ENCODE peak calls at places on chromosomes 13 and 19, in ten cellular contexts. One of them, this sample, is unnamed.

GRCh38 chr13:28140433-28141125 is 2.2 kb downstream of the PAN3 start:
- DNase-seq in psoas muscle: no peak
- DNase-seq in left lung: no peak
- DNase-seq in thoracic aorta: no peak
- DNase-seq in endothelial cell of umbilical vein: peak
- DNase-seq in GM12865: no peak
- DNase-seq in lower leg skin: no peak
- DNase-seq in B cell: no peak
- DNase-seq in fibroblast of the aortic adventitia: no peak
- DNase-seq in astrocyte: no peak
- DNase-seq in this sample: no peak

GRCh38 chr19:8518536-8518935 is 4.6 kb upstream of the ZNF414 start:
- DNase-seq in thoracic aorta: no peak
- DNase-seq in astrocyte: no peak
- DNase-seq in fibroblast of the aortic adventitia: no peak
- DNase-seq in left lung: no peak
- DNase-seq in psoas muscle: no peak
- DNase-seq in B cell: no peak
- DNase-seq in lower leg skin: no peak
- DNase-seq in endothelial cell of umbilical vein: no peak
- DNase-seq in GM12865: no peak
- DNase-seq in this sample: no peak

GRCh38 chr19:14081797-14082674 is 3.5 kb downstream of the C19orf67 start:
- DNase-seq in fibroblast of the aortic adventitia: no peak
- DNase-seq in GM12865: peak
- DNase-seq in endothelial cell of umbilical vein: no peak
- DNase-seq in psoas muscle: peak
- DNase-seq in left lung: peak
- DNase-seq in astrocyte: peak
- DNase-seq in thoracic aorta: no peak
- DNase-seq in lower leg skin: no peak
- DNase-seq in B cell: peak
- DNase-seq in this sample: no peak

GRCh38 chr19:51712461-51713081 is 11.2 kb downstream of the HAS1 start:
- DNase-seq in fibroblast of the aortic adventitia: peak
- DNase-seq in astrocyte: no peak
- DNase-seq in B cell: no peak
- DNase-seq in thoracic aorta: no peak
- DNase-seq in psoas muscle: no peak
- DNase-seq in lower leg skin: no peak
- DNase-seq in GM12865: peak
- DNase-seq in endothelial cell of umbilical vein: no peak
- DNase-seq in left lung: no peak
- DNase-seq in this sample: no peak

GRCh38 chr13:88345171-88345847 is 674.1 kb downstream of the SLITRK5 start:
- DNase-seq in lower leg skin: no peak
- DNase-seq in left lung: peak
- DNase-seq in astrocyte: no peak
- DNase-seq in thoracic aorta: no peak
- DNase-seq in GM12865: no peak
- DNase-seq in fibroblast of the aortic adventitia: no peak
- DNase-seq in psoas muscle: peak
- DNase-seq in endothelial cell of umbilical vein: no peak
- DNase-seq in B cell: no peak
- DNase-seq in this sample: no peak

GRCh38 chr13:38518328-38518727 is 168.5 kb upstream of the FREM2 start:
- DNase-seq in astrocyte: no peak
- DNase-seq in GM12865: peak
- DNase-seq in psoas muscle: no peak
- DNase-seq in lower leg skin: no peak
- DNase-seq in left lung: no peak
- DNase-seq in fibroblast of the aortic adventitia: no peak
- DNase-seq in endothelial cell of umbilical vein: no peak
- DNase-seq in B cell: no peak
- DNase-seq in thoracic aorta: no peak
- DNase-seq in this sample: no peak

GRCh38 chr19:32653626-32653968 is 21.4 kb downstream of the ANKRD27 start:
- DNase-seq in endothelial cell of umbilical vein: no peak
- DNase-seq in B cell: no peak
- DNase-seq in astrocyte: no peak
- DNase-seq in fibroblast of the aortic adventitia: no peak
- DNase-seq in lower leg skin: no peak
- DNase-seq in thoracic aorta: no peak
- DNase-seq in psoas muscle: no peak
- DNase-seq in left lung: no peak
- DNase-seq in GM12865: no peak
- DNase-seq in this sample: no peak

GRCh38 chr19:49887037-49887652 is 9.5 kb downstream of the IL4I1 start:
- DNase-seq in GM12865: no peak
- DNase-seq in left lung: no peak
- DNase-seq in lower leg skin: no peak
- DNase-seq in fibroblast of the aortic adventitia: no peak
- DNase-seq in astrocyte: no peak
- DNase-seq in psoas muscle: no peak
- DNase-seq in thoracic aorta: no peak
- DNase-seq in B cell: no peak
- DNase-seq in endothelial cell of umbilical vein: no peak
- DNase-seq in this sample: no peak

GRCh38 chr13:46679369-46680180 is 117.4 kb downstream of the ESD start:
- DNase-seq in left lung: no peak
- DNase-seq in fibroblast of the aortic adventitia: peak
- DNase-seq in astrocyte: no peak
- DNase-seq in thoracic aorta: no peak
- DNase-seq in endothelial cell of umbilical vein: no peak
- DNase-seq in B cell: peak
- DNase-seq in GM12865: peak
- DNase-seq in psoas muscle: no peak
- DNase-seq in lower leg skin: no peak
- DNase-seq in this sample: no peak

GRCh38 chr13:113882716-113883115 is 18.8 kb upstream of the GAS6 start:
- DNase-seq in left lung: peak
- DNase-seq in fibroblast of the aortic adventitia: no peak
- DNase-seq in B cell: no peak
- DNase-seq in GM12865: no peak
- DNase-seq in endothelial cell of umbilical vein: no peak
- DNase-seq in astrocyte: no peak
- DNase-seq in lower leg skin: no peak
- DNase-seq in thoracic aorta: no peak
- DNase-seq in psoas muscle: no peak
- DNase-seq in this sample: peak

GRCh38 chr13:113855012-113855921 is 8.6 kb downstream of the GAS6 start:
- DNase-seq in astrocyte: no peak
- DNase-seq in psoas muscle: peak
- DNase-seq in endothelial cell of umbilical vein: no peak
- DNase-seq in GM12865: no peak
- DNase-seq in fibroblast of the aortic adventitia: no peak
- DNase-seq in thoracic aorta: no peak
- DNase-seq in lower leg skin: peak
- DNase-seq in B cell: no peak
- DNase-seq in left lung: no peak
- DNase-seq in this sample: no peak

GRCh38 chr13:44618326-44618725 is 42.2 kb upstream of the TSC22D1 start:
- DNase-seq in B cell: no peak
- DNase-seq in left lung: no peak
- DNase-seq in psoas muscle: no peak
- DNase-seq in lower leg skin: no peak
- DNase-seq in endothelial cell of umbilical vein: no peak
- DNase-seq in thoracic aorta: no peak
- DNase-seq in astrocyte: peak
- DNase-seq in GM12865: no peak
- DNase-seq in fibroblast of the aortic adventitia: no peak
- DNase-seq in this sample: no peak

GRCh38 chr19:12695997-12696365 is 450 bp downstream of the FBXW9 start:
- DNase-seq in left lung: peak
- DNase-seq in astrocyte: no peak
- DNase-seq in lower leg skin: no peak
- DNase-seq in endothelial cell of umbilical vein: no peak
- DNase-seq in fibroblast of the aortic adventitia: no peak
- DNase-seq in psoas muscle: no peak
- DNase-seq in GM12865: no peak
- DNase-seq in thoracic aorta: no peak
- DNase-seq in B cell: peak
- DNase-seq in this sample: no peak

GRCh38 chr19:2332341-2333026 is 4.0 kb downstream of the SPPL2B start:
- DNase-seq in lower leg skin: no peak
- DNase-seq in left lung: no peak
- DNase-seq in B cell: peak
- DNase-seq in endothelial cell of umbilical vein: no peak
- DNase-seq in thoracic aorta: no peak
- DNase-seq in psoas muscle: peak
- DNase-seq in astrocyte: no peak
- DNase-seq in GM12865: peak
- DNase-seq in fibroblast of the aortic adventitia: no peak
- DNase-seq in this sample: no peak

DNA sequence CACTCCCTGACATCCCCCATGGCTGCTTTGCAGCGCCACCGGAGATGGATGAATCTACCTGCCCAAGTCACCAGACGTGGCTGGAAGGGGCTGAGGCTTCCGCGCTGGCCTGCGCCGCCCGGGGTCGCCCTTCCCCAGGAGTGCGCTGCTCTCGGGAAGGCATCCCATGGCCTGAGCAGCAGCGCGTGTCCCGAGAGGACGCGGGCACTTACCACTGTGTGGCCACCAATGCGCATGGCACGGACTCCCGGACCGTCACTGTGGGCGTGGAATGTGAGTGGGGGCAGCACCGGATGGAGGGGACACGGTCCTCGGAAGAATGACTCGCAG is 4.6 kb downstream of the ICAM5 start:
- DNase-seq in GM12865: no peak
- DNase-seq in B cell: no peak
- DNase-seq in lower leg skin: no peak
- DNase-seq in thoracic aorta: no peak
- DNase-seq in fibroblast of the aortic adventitia: no peak
- DNase-seq in endothelial cell of umbilical vein: no peak
- DNase-seq in left lung: peak
- DNase-seq in psoas muscle: no peak
- DNase-seq in astrocyte: no peak
- DNase-seq in this sample: peak
- TF ChIP-seq CTCF in GM12865: no peak
- TF ChIP-seq CTCF in B cell: no peak
- TF ChIP-seq CTCF in lower leg skin: no peak
- TF ChIP-seq CTCF in thoracic aorta: no peak
- TF ChIP-seq CTCF in fibroblast of the aortic adventitia: no peak
- TF ChIP-seq CTCF in endothelial cell of umbilical vein: peak
- TF ChIP-seq CTCF in left lung: no peak
- TF ChIP-seq CTCF in psoas muscle: no peak
- TF ChIP-seq CTCF in astrocyte: no peak
- TF ChIP-seq CTCF in this sample: no peak

DNA sequence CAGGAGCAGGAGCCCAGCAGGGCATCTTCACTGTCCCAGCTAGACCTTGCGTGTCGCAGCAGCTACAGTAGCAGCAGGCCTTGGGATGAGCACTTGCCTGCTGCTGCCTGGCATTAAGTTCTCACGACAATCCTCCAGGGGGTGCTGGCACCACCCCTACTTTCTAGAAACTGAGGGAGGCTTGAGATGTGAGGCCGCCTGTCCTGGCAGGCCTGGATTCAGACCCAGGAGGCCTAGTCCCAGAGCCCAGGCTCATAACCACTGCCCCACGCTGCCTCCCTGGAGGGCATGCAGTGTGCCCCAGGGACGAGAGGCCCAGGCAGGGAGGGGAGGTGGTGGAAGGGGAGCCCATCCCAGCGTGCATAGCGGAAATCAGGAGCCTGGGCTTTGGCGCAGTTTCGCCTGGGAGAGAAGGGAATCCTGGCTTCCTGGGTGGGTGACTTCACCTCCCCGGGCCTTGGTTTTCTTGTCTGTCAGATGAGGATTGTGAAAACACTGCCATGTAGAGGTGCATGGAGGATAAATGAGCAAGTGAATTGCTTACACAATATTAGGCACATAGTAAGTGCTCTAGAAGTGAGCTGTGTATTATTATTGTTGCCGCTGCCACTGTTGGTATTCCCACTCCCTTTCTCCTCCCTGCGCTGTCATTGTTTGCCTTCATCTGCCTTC is 26.1 kb downstream of the PPP5C start:
- DNase-seq in psoas muscle: no peak
- DNase-seq in thoracic aorta: no peak
- DNase-seq in endothelial cell of umbilical vein: peak
- DNase-seq in astrocyte: peak
- DNase-seq in fibroblast of the aortic adventitia: peak
- DNase-seq in left lung: peak
- DNase-seq in lower leg skin: peak
- DNase-seq in B cell: no peak
- DNase-seq in GM12865: no peak
- DNase-seq in this sample: no peak
- TF ChIP-seq CTCF in psoas muscle: peak
- TF ChIP-seq CTCF in thoracic aorta: peak
- TF ChIP-seq CTCF in endothelial cell of umbilical vein: peak
- TF ChIP-seq CTCF in astrocyte: peak
- TF ChIP-seq CTCF in fibroblast of the aortic adventitia: peak
- TF ChIP-seq CTCF in left lung: no peak
- TF ChIP-seq CTCF in lower leg skin: no peak
- TF ChIP-seq CTCF in B cell: no peak
- TF ChIP-seq CTCF in GM12865: no peak
- TF ChIP-seq CTCF in this sample: peak

DNA sequence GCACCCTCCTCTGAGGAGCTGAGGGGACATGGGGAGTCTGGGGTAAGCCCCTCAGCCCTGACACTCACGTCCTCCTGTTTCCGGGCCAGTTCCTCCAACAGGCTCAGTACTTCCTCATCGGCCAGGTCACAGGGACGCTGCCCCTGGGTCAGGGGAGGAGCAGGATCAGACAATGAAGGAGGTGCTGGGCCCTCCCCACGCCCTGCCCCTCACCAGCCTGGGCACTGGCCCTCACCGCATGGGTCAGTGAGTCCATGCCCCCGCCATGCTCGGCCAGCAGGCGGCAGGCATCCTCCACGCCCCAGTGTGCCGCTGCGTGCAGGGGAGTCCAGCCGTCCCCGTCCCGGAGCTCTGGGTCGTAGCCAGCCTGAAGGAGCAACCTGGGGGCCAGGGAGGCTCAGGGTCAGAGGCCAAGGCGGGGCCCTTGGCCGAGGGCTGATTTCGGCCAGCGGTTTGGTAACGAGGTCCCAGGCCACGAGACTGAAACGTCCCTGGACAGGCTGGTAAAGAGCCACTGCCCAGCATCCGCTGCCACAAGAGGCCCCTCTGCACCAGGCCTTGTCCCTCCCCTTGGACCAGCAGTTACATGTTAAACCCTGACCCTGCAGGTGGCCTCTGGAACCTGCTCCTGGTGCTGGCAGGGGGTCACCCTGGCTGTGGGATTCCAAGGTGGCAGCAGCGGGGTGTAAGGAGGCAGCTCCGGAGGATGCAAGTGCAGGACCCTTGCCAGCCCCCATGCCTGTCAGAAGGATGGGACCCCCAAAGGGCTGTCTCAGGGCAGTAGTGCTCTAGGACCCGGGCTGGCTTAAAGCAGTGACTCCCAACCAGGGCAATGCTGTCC is 18.5 kb downstream of the PPP1R12C start:
- DNase-seq in astrocyte: no peak
- DNase-seq in thoracic aorta: no peak
- DNase-seq in fibroblast of the aortic adventitia: no peak
- DNase-seq in lower leg skin: no peak
- DNase-seq in psoas muscle: peak
- DNase-seq in B cell: peak
- DNase-seq in GM12865: no peak
- DNase-seq in endothelial cell of umbilical vein: no peak
- DNase-seq in left lung: peak
- DNase-seq in this sample: no peak
- TF ChIP-seq CTCF in astrocyte: no peak
- TF ChIP-seq CTCF in thoracic aorta: no peak
- TF ChIP-seq CTCF in fibroblast of the aortic adventitia: no peak
- TF ChIP-seq CTCF in lower leg skin: no peak
- TF ChIP-seq CTCF in psoas muscle: no peak
- TF ChIP-seq CTCF in B cell: no peak
- TF ChIP-seq CTCF in GM12865: no peak
- TF ChIP-seq CTCF in endothelial cell of umbilical vein: no peak
- TF ChIP-seq CTCF in left lung: no peak
- TF ChIP-seq CTCF in this sample: no peak

GRCh38 chr19:38597075-38597474 is 20.7 kb downstream of the MAP4K1 start:
- DNase-seq in endothelial cell of umbilical vein: no peak
- DNase-seq in thoracic aorta: no peak
- DNase-seq in lower leg skin: no peak
- DNase-seq in fibroblast of the aortic adventitia: no peak
- DNase-seq in GM12865: no peak
- DNase-seq in astrocyte: no peak
- DNase-seq in left lung: no peak
- DNase-seq in psoas muscle: no peak
- DNase-seq in B cell: no peak
- DNase-seq in this sample: no peak
- TF ChIP-seq CTCF in endothelial cell of umbilical vein: no peak
- TF ChIP-seq CTCF in thoracic aorta: no peak
- TF ChIP-seq CTCF in lower leg skin: no peak
- TF ChIP-seq CTCF in fibroblast of the aortic adventitia: no peak
- TF ChIP-seq CTCF in GM12865: no peak
- TF ChIP-seq CTCF in astrocyte: no peak
- TF ChIP-seq CTCF in left lung: no peak
- TF ChIP-seq CTCF in psoas muscle: no peak
- TF ChIP-seq CTCF in B cell: no peak
- TF ChIP-seq CTCF in this sample: no peak